ENCODE peak calls at places on chromosome 1, in five cellular contexts. U, K, W, F and R are unnamed samples.

GRCh38 chr1:154352581-154353459 is 27.5 kb downstream of the ATP8B2 start:
- DNase-seq in U (peak), W (peak), K (no peak), F (no peak), R (no peak)

GRCh38 chr1:156750932-156751723 is at the start of gene HDGF:
- DNase-seq in F (peak), U (no peak), W (peak), K (no peak), R (no peak)

GRCh38 chr1:13900583-13900982 is 200.6 kb downstream of the PRDM2 start:
- DNase-seq in K (no peak), F (no peak), W (no peak), U (no peak), R (no peak)

GRCh38 chr1:225877570-225877969 is 4.6 kb downstream of the TMEM63A start:
- DNase-seq in W (no peak), K (peak), U (peak), F (no peak), R (no peak)

GRCh38 chr1:112603012-112603411 is 15.9 kb downstream of the ST7L start:
- DNase-seq in K (no peak), F (no peak), W (no peak), U (no peak), R (no peak)

GRCh38 chr1:201748331-201748730 is 80.6 kb upstream of the IPO9 start:
- DNase-seq in F (no peak), U (no peak), W (no peak), K (no peak), R (no peak)

GRCh38 chr1:53783056-53783455 is 44.1 kb upstream of the GLIS1 start:
- DNase-seq in U (no peak), K (no peak), F (no peak), W (no peak), R (no peak)

GRCh38 chr1:28122183-28122582 is 33.8 kb upstream of the EYA3 start:
- DNase-seq in U (no peak), F (no peak), K (no peak), W (no peak), R (no peak)

GRCh38 chr1:99456536-99456935 is 189.4 kb upstream of the PALMD start:
- DNase-seq in W (no peak), F (no peak), K (no peak), U (no peak), R (no peak)

GRCh38 chr1:215793210-215793609 is 226.1 kb downstream of the KCTD3 start:
- DNase-seq in W (no peak), U (no peak), K (no peak), F (no peak), R (no peak)

GRCh38 chr1:74463301-74463988 is 49.0 kb downstream of the LRRC53 start:
- DNase-seq in U (no peak), W (no peak), F (no peak), K (no peak), R (no peak)

GRCh38 chr1:101152633-101153032 is 84.2 kb upstream of the S1PR1 start:
- DNase-seq in W (no peak), U (no peak), F (no peak), K (no peak), R (no peak)

GRCh38 chr1:23634840-23635642 is 56.6 kb upstream of the RPL11 start:
- DNase-seq in W (peak), F (peak), U (peak), K (peak), R (no peak)

GRCh38 chr1:166902279-166902678 is 26.2 kb upstream of the TADA1 start:
- DNase-seq in K (no peak), F (no peak), W (no peak), U (no peak), R (no peak)

GRCh38 chr1:63818567-63819340 is 44.9 kb downstream of the ROR1 start:
- DNase-seq in U (no peak), K (no peak), F (no peak), W (no peak), R (no peak)

GRCh38 chr1:88302843-88303486 is 381.1 kb upstream of the PKN2 start:
- DNase-seq in K (no peak), U (no peak), F (no peak), W (no peak), R (no peak)

GRCh38 chr1:239432255-239432654 is 45.9 kb downstream of the CHRM3 start:
- DNase-seq in W (no peak), K (no peak), F (no peak), U (no peak), R (no peak)

GRCh38 chr1:218347713-218348627 is 2.8 kb downstream of the TGFB2 start:
- DNase-seq in F (no peak), W (no peak), K (no peak), U (no peak), R (no peak)

GRCh38 chr1:201563941-201564340 is 25.0 kb downstream of the NAV1 start:
- DNase-seq in F (no peak), K (no peak), U (no peak), W (no peak), R (no peak)

GRCh38 chr1:7948950-7949349 is 8.3 kb upstream of the TNFRSF9 start:
- DNase-seq in W (no peak), F (no peak), U (no peak), K (no peak), R (no peak)

GRCh38 chr1:29708818-29709710 is 472.7 kb downstream of the PTPRU start:
- DNase-seq in K (peak), W (no peak), U (no peak), F (no peak), R (peak)

GRCh38 chr1:111723091-111723806 is 15.9 kb downstream of the INKA2 start:
- DNase-seq in K (no peak), U (no peak), W (peak), F (peak), R (no peak)

GRCh38 chr1:85326851-85327250 is 50.4 kb upstream of the BCL10 start:
- DNase-seq in U (no peak), K (no peak), W (no peak), F (no peak), R (no peak)